ENCODE peak calls at places on chromosomes 1 and 21, in six cellular contexts. V is mammary epithelial cell, E is fibroblast of lung, C is GM23338, S is MM.1S, J is PC-3. Y is an unnamed sample. For H3K4me1, the result is how much of the 10 kb centered on the place peaks cover.

GRCh38 chr1:41072051-41072450 is 50.5 kb upstream of the SLFNL1 start:
- DNase-seq in V (no peak), E (peak), C (no peak), S (no peak), J (no peak), Y (no peak)

GRCh38 chr1:115411388-115412063 is 73.5 kb upstream of the NGF start:
- DNase-seq in V (peak), E (peak), C (no peak), S (no peak), J (peak), Y (no peak)

GRCh38 chr1:247558275-247558674 is 9.3 kb downstream of the GCSAML start:
- DNase-seq in V (no peak), E (no peak), C (no peak), S (no peak), J (no peak), Y (no peak)

GRCh38 chr1:197391303-197392226 is 123.5 kb downstream of the CRB1 start:
- DNase-seq in V (no peak), E (peak), C (peak), S (no peak), J (no peak), Y (no peak)

GRCh38 chr1:228004887-228005462 is 1.8 kb upstream of the WNT3A start:
- DNase-seq in V (no peak), E (no peak), C (peak), S (no peak), J (no peak), Y (no peak)

GRCh38 chr1:153789478-153790148 is 14.4 kb downstream of the SLC27A3 start:
- DNase-seq in V (no peak), E (no peak), C (peak), S (peak), J (no peak), Y (no peak)

GRCh38 chr1:62263813-62264353 is 55.4 kb downstream of the KANK4 start:
- DNase-seq in V (no peak), E (no peak), C (no peak), S (no peak), J (no peak), Y (no peak)

GRCh38 chr21:44892536-44893277 is 19.2 kb upstream of the PTTG1IP start:
- DNase-seq in V (peak), E (no peak), C (peak), S (peak), J (peak), Y (peak)

GRCh38 chr1:88973520-88974137 is 18.8 kb downstream of the KYAT3 start:
- DNase-seq in V (peak), E (peak), C (peak), S (peak), J (peak), Y (peak)

GRCh38 chr1:50329332-50329932 is 93.8 kb downstream of the DMRTA2 start:
- DNase-seq in V (peak), E (no peak), C (peak), S (no peak), J (peak), Y (no peak)

GRCh38 chr1:53112271-53112774 is 30.1 kb downstream of the SLC1A7 start:
- DNase-seq in V (no peak), E (peak), C (no peak), S (no peak), J (peak), Y (no peak)

GRCh38 chr1:19452221-19452663 is 33.1 kb downstream of the CAPZB start:
- DNase-seq in V (no peak), E (peak), C (no peak), S (no peak), J (no peak), Y (no peak)

GRCh38 chr1:198780376-198780775 is 141.5 kb downstream of the PTPRC start:
- DNase-seq in V (no peak), E (peak), C (no peak), S (no peak), J (peak), Y (no peak)

GRCh38 chr1:166700696-166701095 is 138.6 kb upstream of the POGK start:
- DNase-seq in V (no peak), E (no peak), C (no peak), S (no peak), J (no peak), Y (peak)

GRCh38 chr1:115797491-115797890 is 29.0 kb upstream of the CASQ2 start:
- DNase-seq in V (no peak), E (no peak), C (no peak), S (no peak), J (no peak), Y (peak)

GRCh38 chr21:42068256-42068545 is 2.9 kb upstream of the UMODL1 start:
- DNase-seq in V (no peak), E (no peak), C (no peak), S (no peak), J (no peak), Y (no peak)

GRCh38 chr21:46457801-46458314 is 833 bp upstream of the DIP2A start:
- DNase-seq in V (peak), E (peak), C (peak), S (peak), J (peak), Y (peak)

GRCh38 chr1:66269222-66269621 is 264.7 kb upstream of the SGIP1 start:
- DNase-seq in V (no peak), E (no peak), C (no peak), S (no peak), J (no peak), Y (no peak)

GRCh38 chr1:167819849-167820683 is 93.9 kb downstream of the ADCY10 start:
- DNase-seq in V (peak), E (peak), C (peak), S (peak), J (peak), Y (peak)

GRCh38 chr21:25370311-25370744 is 237.0 kb downstream of the MRPL39 start:
- DNase-seq in V (peak), E (peak), C (no peak), S (no peak), J (peak), Y (peak)

DNA sequence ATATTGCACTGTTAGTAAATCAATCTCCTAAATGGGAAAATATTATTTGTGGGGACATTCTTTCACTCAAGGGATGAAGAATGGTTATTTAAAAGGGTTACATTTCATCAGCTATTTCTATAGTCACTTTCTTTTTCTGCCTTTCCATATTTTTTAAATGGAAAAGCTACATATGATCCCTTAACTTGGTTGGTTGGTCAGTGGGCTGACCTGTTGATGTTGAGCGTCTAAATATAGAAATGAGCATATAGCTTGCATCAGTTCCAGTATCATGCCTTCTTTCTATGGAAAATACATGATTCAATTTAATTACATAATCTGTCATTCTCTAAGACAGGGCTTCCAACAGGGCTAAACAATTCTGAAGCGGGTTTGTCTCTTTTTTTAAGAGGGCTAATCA is 40.6 kb downstream of the TYW3 start:
- DNase-seq in V (no peak), E (no peak), C (no peak), S (no peak), J (no peak), Y (no peak)
- H3K4me3 ChIP-seq in V (no peak), E (no peak), C (no peak), S (no peak), J (no peak), Y (no peak)

GRCh38 chr1:94050675-94051074 is 70.3 kb downstream of the ABCA4 start:
- DNase-seq in V (no peak), E (no peak), C (no peak), S (no peak), J (peak), Y (no peak)
- H3K4me1 ChIP-seq in V (under half), E (under half), C (under half), S (under half), J (under half), Y (under half)

DNA sequence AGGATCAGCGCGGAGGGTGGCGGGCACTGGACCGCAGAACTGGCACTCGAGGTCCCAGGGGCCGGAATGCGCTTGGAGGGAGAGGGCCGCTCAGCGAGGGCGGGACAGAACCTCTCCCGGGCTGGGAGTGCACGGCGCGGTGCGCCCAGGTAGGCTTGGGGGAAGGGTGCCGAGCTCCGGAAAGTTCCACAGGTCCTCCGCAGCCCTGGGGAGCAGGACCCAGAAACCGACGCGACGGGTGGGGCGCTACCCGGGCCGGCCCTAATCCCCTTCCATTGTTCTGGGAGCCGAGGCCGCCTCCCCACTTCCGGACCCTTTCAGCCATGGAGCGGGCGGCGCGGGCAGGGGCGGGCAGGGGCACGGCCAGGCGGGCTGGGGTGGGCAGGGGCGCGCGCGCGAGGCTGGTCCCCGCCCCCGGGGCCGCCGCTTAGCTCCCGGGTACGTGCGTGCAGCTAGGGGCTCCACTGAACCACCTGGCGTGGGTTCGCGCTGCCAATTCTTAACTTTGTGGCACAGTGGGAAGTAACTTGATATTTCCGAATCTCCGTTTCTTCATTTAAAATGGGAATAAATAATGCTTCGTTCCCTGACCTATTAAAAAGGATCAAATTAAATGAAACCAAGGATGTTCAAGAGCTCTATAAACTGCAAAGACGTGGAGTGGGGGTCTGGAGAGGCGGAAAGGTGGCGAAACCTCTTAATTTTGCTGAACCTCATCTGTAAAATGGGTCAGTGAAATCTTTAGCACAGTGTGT is 20.7 kb downstream of the LGR6 start:
- DNase-seq in V (no peak), E (no peak), C (peak), S (no peak), J (no peak), Y (peak)
- TF ChIP-seq EZH2 in V (no peak), E (peak), C (no peak), S (no peak), J (no peak), Y (no peak)

GRCh38 chr1:12619396-12620141 is 1.6 kb upstream of the DHRS3 start:
- DNase-seq in V (peak), E (peak), C (peak), S (peak), J (peak), Y (peak)
- H3K4me3 ChIP-seq in V (peak), E (peak), C (peak), S (peak), J (peak), Y (no peak)